ENCODE peak calls at places on chromosome 14, in ten cellular contexts. T is heart left ventricle; Q is endothelial cell of umbilical vein; C is effector memory CD4-positive, alpha-beta T cell; I is fibroblast of lung; M is PC-9; U is HCT116; A is thoracic aorta; G is CD8-positive, alpha-beta memory T cell; V is left ventricle myocardium inferior. E is an unnamed sample.
A peak's percentile ranks its signal among the peaks of the same experiment; 100 is the strongest.

GRCh38 chr14:82689948-82690347 is 1156.3 kb upstream of the SEL1L start:
- DNase-seq in Q (no peak), I (peak; percentile 85), T (no peak), U (no peak), G (no peak), V (no peak), M (no peak), A (no peak), C (no peak), E (no peak)

GRCh38 chr14:101358726-101359125 is 202.6 kb upstream of the DIO3 start:
- DNase-seq in T (no peak), C (no peak), M (no peak), V (no peak), A (no peak), U (no peak), G (no peak), Q (no peak), I (no peak), E (no peak)

GRCh38 chr14:91377700-91378652 is 39.6 kb downstream of the CCDC88C start:
- DNase-seq in A (no peak), G (no peak), I (no peak), U (no peak), M (no peak), C (no peak), V (no peak), Q (peak; percentile 51), T (no peak), E (no peak)

GRCh38 chr14:65336191-65336591 is 76.3 kb upstream of the FUT8 start:
- DNase-seq in I (peak; percentile 41), T (no peak), M (no peak), Q (no peak), V (no peak), G (no peak), A (no peak), U (no peak), C (no peak), E (no peak)

GRCh38 chr14:80996049-80996901 is 40.9 kb downstream of the TSHR start:
- DNase-seq in Q (peak; percentile 44), A (no peak), U (peak; percentile 66), G (peak; percentile 17), T (peak; percentile 24), V (no peak), I (peak; percentile 89), C (no peak), M (peak; percentile 65), E (peak; percentile 53)

GRCh38 chr14:93045211-93045674 is 70.5 kb downstream of the ITPK1 start:
- DNase-seq in Q (peak; percentile 16), C (no peak), T (no peak), I (no peak), U (no peak), G (no peak), V (no peak), M (peak; percentile 86), A (no peak), E (peak; percentile 42)

GRCh38 chr14:72653026-72653425 is 240.9 kb downstream of the DPF3 start:
- DNase-seq in I (no peak), M (no peak), G (no peak), Q (no peak), C (no peak), U (no peak), V (no peak), A (no peak), T (no peak), E (no peak)

GRCh38 chr14:20631821-20632389 is 9.6 kb downstream of the OR6S1 start:
- DNase-seq in T (peak; percentile 83), A (no peak), I (peak; percentile 53), G (no peak), Q (peak; percentile 31), U (no peak), V (peak; percentile 71), M (peak; percentile 54), C (no peak), E (peak; percentile 91)

GRCh38 chr14:67517083-67517482 is 16.0 kb upstream of the PLEKHH1 start:
- DNase-seq in T (peak; percentile 61), Q (no peak), G (no peak), A (no peak), I (no peak), V (peak; percentile 36), C (no peak), U (no peak), M (no peak), E (peak; percentile 72)

GRCh38 chr14:41606249-41607118 is at the start of gene LRFN5:
- DNase-seq in A (no peak), G (no peak), Q (no peak), U (no peak), C (no peak), M (no peak), I (peak; percentile 43), T (peak; percentile 61), V (peak; percentile 43), E (peak; percentile 56)

GRCh38 chr14:98571104-98571503 is 700.9 kb downstream of the BCL11B start:
- DNase-seq in V (no peak), M (no peak), Q (no peak), T (no peak), A (no peak), C (no peak), U (no peak), G (no peak), I (no peak), E (no peak)
- H3K9me3 ChIP-seq in V (peaks cover 24% of the 10 kb centered on the region), M (no peaks in the 10 kb centered on the region), Q (peaks cover 4% of the 10 kb centered on the region), T (peaks cover 7% of the 10 kb centered on the region), A (no peaks in the 10 kb centered on the region), C (no peaks in the 10 kb centered on the region), U (no peaks in the 10 kb centered on the region), G (no peaks in the 10 kb centered on the region), I (no peaks in the 10 kb centered on the region), E (no peaks in the 10 kb centered on the region)

GRCh38 chr14:70357985-70358384 is 1.5 kb downstream of the COX16 start:
- DNase-seq in G (no peak), T (no peak), C (no peak), U (no peak), Q (no peak), I (no peak), M (no peak), V (no peak), A (no peak), E (no peak)
- H3K4me3 ChIP-seq in G (no peak overlapping the region), T (peak overlapping the region; percentile 79), C (no peak overlapping the region), U (peak overlapping the region; percentile 78), Q (no peak overlapping the region), I (peak overlapping the region; percentile 99), M (no peak overlapping the region), V (peak overlapping the region; percentile 92), A (peak overlapping the region; percentile 14), E (no peak overlapping the region)

DNA sequence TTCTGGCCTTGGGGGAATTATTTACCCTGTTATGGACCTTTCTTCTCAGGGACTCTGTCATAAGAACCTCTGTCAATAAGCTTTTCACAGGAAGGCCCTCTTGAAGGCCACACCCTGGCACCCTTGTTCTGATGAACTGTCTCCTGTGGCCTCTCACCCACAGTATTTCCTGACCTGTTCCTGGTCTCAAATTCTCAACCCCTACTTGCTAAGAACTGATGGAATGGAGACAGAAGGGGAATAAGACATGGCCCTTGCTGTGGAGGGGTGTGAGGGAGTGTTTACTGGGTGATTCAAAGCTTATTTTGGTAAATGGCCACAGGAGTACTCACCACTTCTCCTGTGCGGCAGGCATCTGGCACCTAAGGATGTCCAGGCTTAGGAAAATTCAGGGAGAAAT is 1082.9 kb downstream of the BCL11B start:
- DNase-seq in I (no peak), M (no peak), U (no peak), T (no peak), G (no peak), Q (no peak), V (no peak), A (no peak), C (no peak), E (no peak)
- H3K27ac ChIP-seq in I (no peak overlapping the region), M (no peak overlapping the region), U (no peak overlapping the region), T (peak overlapping the region; percentile 90), G (peak overlapping the region; percentile 58), Q (no peak overlapping the region), V (no peak overlapping the region), A (no peak overlapping the region), C (peak overlapping the region; percentile 69), E (no peak overlapping the region)

GRCh38 chr14:106585692-106586091 is 1059.3 kb downstream of the TMEM121 start:
- DNase-seq in Q (no peak), V (no peak), G (no peak), U (no peak), T (no peak), M (no peak), A (no peak), C (no peak), I (no peak), E (no peak)
- H3K9me3 ChIP-seq in Q (peaks cover 8% of the 10 kb centered on the region), V (no peaks in the 10 kb centered on the region), G (no peaks in the 10 kb centered on the region), U (peaks cover 8% of the 10 kb centered on the region), T (no peaks in the 10 kb centered on the region), M (no peaks in the 10 kb centered on the region), A (no peaks in the 10 kb centered on the region), C (no peaks in the 10 kb centered on the region), I (no peaks in the 10 kb centered on the region), E (no peaks in the 10 kb centered on the region)

GRCh38 chr14:60508707-60509437 is at the start of gene SIX6:
- DNase-seq in V (no peak), C (no peak), I (no peak), T (no peak), G (no peak), A (no peak), M (no peak), Q (peak; percentile 33), U (no peak), E (peak; percentile 38)

GRCh38 chr14:60508363-60508706 is 611 bp upstream of the SIX6 start:
- DNase-seq in A (no peak), T (no peak), U (no peak), V (no peak), C (no peak), I (no peak), M (no peak), Q (no peak), G (no peak), E (no peak)

GRCh38 chr14:60510254-60510975 is 1.5 kb downstream of the SIX6 start:
- DNase-seq in V (no peak), A (no peak), G (no peak), M (no peak), Q (no peak), U (no peak), T (no peak), I (no peak), C (no peak), E (no peak)

GRCh38 chr14:60510976-60511599 is 2.1 kb downstream of the SIX6 start:
- DNase-seq in M (no peak), U (no peak), I (no peak), V (no peak), C (no peak), A (no peak), G (no peak), Q (no peak), T (no peak), E (no peak)

DNA sequence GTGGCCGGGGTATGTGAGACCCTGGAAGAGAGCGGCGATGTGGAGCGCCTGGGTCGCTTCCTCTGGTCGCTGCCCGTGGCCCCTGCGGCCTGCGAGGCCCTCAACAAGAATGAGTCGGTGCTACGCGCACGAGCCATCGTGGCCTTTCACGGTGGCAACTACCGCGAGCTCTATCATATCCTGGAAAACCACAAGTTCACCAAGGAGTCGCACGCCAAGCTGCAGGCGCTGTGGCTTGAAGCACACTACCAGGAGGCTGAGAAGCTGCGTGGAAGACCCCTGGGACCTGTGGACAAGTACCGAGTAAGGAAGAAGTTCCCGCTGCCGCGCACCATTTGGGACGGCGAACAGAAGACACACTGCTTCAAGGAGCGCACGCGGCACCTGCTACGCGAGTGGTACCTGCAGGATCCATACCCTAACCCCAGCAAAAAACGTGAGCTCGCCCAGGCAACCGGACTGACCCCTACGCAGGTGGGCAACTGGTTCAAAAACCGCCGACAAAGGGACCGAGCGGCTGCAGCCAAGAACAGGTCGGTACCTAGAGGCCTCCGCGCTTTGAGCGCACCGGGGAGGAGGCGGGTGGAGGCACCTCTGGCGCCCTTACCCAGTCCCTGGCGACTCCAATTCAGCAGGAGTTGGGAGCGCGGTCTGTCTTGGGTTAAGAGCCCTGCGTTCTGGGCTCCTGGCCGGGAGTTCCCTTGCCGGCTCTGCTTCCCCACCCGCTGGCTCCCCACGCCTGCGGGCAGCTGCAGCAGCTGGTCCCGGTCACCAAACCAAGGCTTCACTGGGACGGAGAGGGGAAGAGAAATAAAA is 700 bp downstream of the SIX6 start:
- DNase-seq in C (no peak), U (no peak), I (no peak), A (no peak), Q (no peak), V (no peak), G (no peak), T (no peak), M (no peak), E (no peak)
- H3K4me3 ChIP-seq in C (no peak overlapping the region), U (no peak overlapping the region), I (no peak overlapping the region), A (peak overlapping the region; percentile 7), Q (no peak overlapping the region), V (peak overlapping the region; percentile 45), G (no peak overlapping the region), T (no peak overlapping the region), M (no peak overlapping the region), E (peak overlapping the region; percentile 39)